ENCODE peak calls at places on chromosomes 16 and 17, in eight cellular contexts. Q is GM23338, Z is Panc1, E is cardiac fibroblast, D is DND-41, T is A549, O is HL-60, C is Peyer's patch. Y is an unnamed sample.
A peak's percentile ranks its signal among the peaks of the same experiment; 100 is the strongest.

GRCh38 chr16:7270823-7271222 is 61.8 kb upstream of the RBFOX1 start:
- DNase-seq in T (no peak), C (no peak), Q (no peak), O (no peak), E (no peak), D (no peak), Z (no peak), Y (no peak)

GRCh38 chr17:81516439-81516838 is 3.8 kb upstream of the ACTG1 start:
- DNase-seq in Z (no peak), O (no peak), E (no peak), T (no peak), D (no peak), Q (no peak), C (no peak), Y (no peak)

GRCh38 chr17:61456688-61457225 is 4.5 kb downstream of the TBX4 start:
- DNase-seq in T (no peak), E (no peak), Z (no peak), O (no peak), Q (no peak), D (no peak), C (no peak), Y (no peak)

GRCh38 chr17:57766307-57766943 is 21.3 kb upstream of the CCDC182 start:
- DNase-seq in C (no peak), T (peak; percentile 65), D (no peak), Q (no peak), Z (no peak), O (no peak), E (no peak), Y (no peak)

GRCh38 chr17:78168906-78169793 is 769 bp downstream of the SYNGR2 start:
- DNase-seq in Q (peak; percentile 83), D (peak; percentile 29), C (peak; percentile 55), E (peak; percentile 34), O (no peak), T (peak; percentile 80), Z (no peak), Y (no peak)

GRCh38 chr17:58447039-58447975 is 30.0 kb upstream of the RNF43 start:
- DNase-seq in D (peak; percentile 84), T (peak; percentile 92), Q (peak; percentile 94), Z (peak; percentile 71), E (peak; percentile 91), C (peak; percentile 57), O (peak; percentile 68), Y (peak; percentile 87)

GRCh38 chr17:69639096-69639495 is 224.6 kb downstream of the MAP2K6 start:
- DNase-seq in O (no peak), Z (no peak), T (no peak), D (no peak), C (no peak), Q (no peak), E (no peak), Y (no peak)

GRCh38 chr17:65013613-65014391 is 42.7 kb downstream of the GNA13 start:
- DNase-seq in T (no peak), Q (no peak), E (peak; percentile 81), D (no peak), C (no peak), O (no peak), Z (no peak), Y (peak; percentile 89)

GRCh38 chr17:43695968-43696865 is 34.5 kb upstream of the MEOX1 start:
- DNase-seq in C (no peak), O (no peak), D (no peak), Q (no peak), Z (no peak), E (peak; percentile 83), T (no peak), Y (peak; percentile 81)

GRCh38 chr17:12859520-12859919 is 70.2 kb downstream of the ARHGAP44 start:
- DNase-seq in C (no peak), Z (no peak), D (no peak), Q (no peak), E (no peak), O (no peak), T (no peak), Y (no peak)

GRCh38 chr16:57704905-57705852 is 10.6 kb downstream of the DRC7 start:
- DNase-seq in T (no peak), E (no peak), C (no peak), Z (no peak), O (no peak), Q (no peak), D (no peak), Y (no peak)
- H3K4me3 ChIP-seq in T (no peak overlapping the region), E (no peak overlapping the region), C (no peak overlapping the region), Z (no peak overlapping the region), O (no peak overlapping the region), Q (no peak overlapping the region), D (no peak overlapping the region), Y (no peak overlapping the region)

GRCh38 chr16:14125030-14125681 is 54.0 kb downstream of the MRTFB start:
- DNase-seq in Q (peak; percentile 16), E (no peak), O (no peak), Z (no peak), C (no peak), T (no peak), D (no peak), Y (no peak)
- H3K4me3 ChIP-seq in Q (no peak overlapping the region), E (no peak overlapping the region), O (no peak overlapping the region), Z (no peak overlapping the region), C (no peak overlapping the region), T (no peak overlapping the region), D (no peak overlapping the region), Y (no peak overlapping the region)

GRCh38 chr16:69724981-69725479 is 1.3 kb downstream of the NQO1 start:
- DNase-seq in T (no peak), D (no peak), C (no peak), Z (no peak), Q (peak; percentile 12), E (peak; percentile 22), O (no peak), Y (peak; percentile 38)
- H3K4me3 ChIP-seq in T (peak overlapping the region; percentile 77), D (no peak overlapping the region), C (peak overlapping the region; percentile 48), Z (peak overlapping the region; percentile 78), Q (peak overlapping the region; percentile 62), E (peak overlapping the region; percentile 50), O (no peak overlapping the region), Y (peak overlapping the region; percentile 73)

GRCh38 chr17:73594025-73594424 is 50.2 kb downstream of the SDK2 start:
- DNase-seq in Q (no peak), D (no peak), E (no peak), Z (no peak), C (no peak), O (no peak), T (no peak), Y (no peak)
- H3K4me3 ChIP-seq in Q (no peak overlapping the region), D (no peak overlapping the region), E (no peak overlapping the region), Z (no peak overlapping the region), C (no peak overlapping the region), O (no peak overlapping the region), T (no peak overlapping the region), Y (no peak overlapping the region)

GRCh38 chr17:50627782-50628601 is 6.7 kb upstream of the ABCC3 start:
- DNase-seq in T (peak; percentile 77), E (no peak), D (no peak), Z (no peak), C (no peak), Q (peak; percentile 41), O (no peak), Y (no peak)

GRCh38 chr17:50626037-50626574 is 8.6 kb upstream of the ABCC3 start:
- DNase-seq in O (no peak), D (peak; percentile 71), T (peak; percentile 88), Q (peak; percentile 92), E (peak; percentile 90), C (peak; percentile 45), Z (no peak), Y (peak; percentile 82)

GRCh38 chr17:50629902-50630301 is 4.8 kb upstream of the ABCC3 start:
- DNase-seq in Z (no peak), C (no peak), Q (no peak), D (no peak), O (no peak), E (no peak), T (no peak), Y (no peak)

GRCh38 chr17:50625032-50625871 is 9.4 kb upstream of the ABCC3 start:
- DNase-seq in Z (no peak), D (no peak), E (no peak), O (no peak), C (no peak), T (no peak), Q (no peak), Y (no peak)

DNA sequence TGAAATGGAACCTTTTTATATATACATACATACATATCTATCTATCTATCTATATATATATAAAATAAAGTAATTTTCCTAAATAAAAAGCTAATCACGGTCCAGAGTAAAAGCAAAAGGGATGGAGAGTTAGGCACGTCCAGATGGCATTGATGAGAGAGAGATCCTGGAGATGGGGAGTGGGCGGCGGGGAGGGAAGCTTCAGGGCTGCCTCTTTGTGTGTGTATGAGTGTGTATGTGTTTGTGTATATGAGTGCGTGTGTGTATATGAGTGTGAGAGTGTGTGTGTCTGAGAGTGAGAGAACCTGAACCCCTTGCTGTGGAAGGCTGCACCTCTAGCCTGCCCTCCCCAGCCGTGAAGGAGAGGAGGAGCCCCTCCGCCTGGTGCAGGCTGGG is 7.3 kb upstream of the ABCC3 start:
- DNase-seq in C (no peak), T (no peak), Q (no peak), D (no peak), O (no peak), Z (no peak), E (no peak), Y (no peak)
- H3K4me3 ChIP-seq in C (no peak overlapping the region), T (no peak overlapping the region), Q (no peak overlapping the region), D (no peak overlapping the region), O (no peak overlapping the region), Z (no peak overlapping the region), E (no peak overlapping the region), Y (no peak overlapping the region)

GRCh38 chr16:89411335-89411850 is 79.0 kb downstream of the ANKRD11 start:
- DNase-seq in C (no peak), Q (no peak), E (no peak), O (no peak), T (no peak), Z (no peak), D (no peak), Y (no peak)
- H3K4me3 ChIP-seq in C (no peak overlapping the region), Q (no peak overlapping the region), E (no peak overlapping the region), O (no peak overlapping the region), T (no peak overlapping the region), Z (no peak overlapping the region), D (no peak overlapping the region), Y (no peak overlapping the region)